ENCODE peak calls at places on chromosomes 7 and 10, in four cellular contexts. L is naive B cell, X is HS-5, D is ureter. B is an unnamed sample.

GRCh38 chr7:2404714-2405119 is 1.3 kb downstream of the CHST12 start:
- DNase-seq in D (no peak), X (no peak), L (peak), B (no peak)

GRCh38 chr7:143391462-143392404 is 10.6 kb downstream of the ZYX start:
- DNase-seq in L (no peak), D (no peak), X (no peak), B (peak)

GRCh38 chr7:120991570-120991969 is 3.1 kb downstream of the CPED1 start:
- DNase-seq in L (no peak), X (peak), D (no peak), B (no peak)

GRCh38 chr7:1848911-1849311 is 178.8 kb downstream of the ELFN1 start:
- DNase-seq in D (no peak), L (no peak), X (no peak), B (no peak)

GRCh38 chr10:72889391-72889831 is 4.1 kb upstream of the OIT3 start:
- DNase-seq in X (no peak), D (no peak), L (no peak), B (no peak)

GRCh38 chr10:5467634-5468255 is 31.6 kb downstream of the CALML5 start:
- DNase-seq in X (no peak), D (no peak), L (no peak), B (no peak)

GRCh38 chr10:5033061-5033770 is 29.6 kb upstream of the AKR1C2 start:
- DNase-seq in L (no peak), D (no peak), X (peak), B (no peak)

GRCh38 chr7:106775552-106775936 is 89.5 kb upstream of the PIK3CG start:
- DNase-seq in L (no peak), X (peak), D (no peak), B (no peak)

GRCh38 chr7:87316097-87316700 is 29.3 kb upstream of the CROT start:
- DNase-seq in L (no peak), X (no peak), D (no peak), B (no peak)

GRCh38 chr10:114017873-114018272 is 25.8 kb upstream of the ADRB1 start:
- DNase-seq in D (no peak), X (no peak), L (no peak), B (no peak)

GRCh38 chr7:147611402-147611801 is 979.2 kb upstream of the C7orf33 start:
- DNase-seq in L (no peak), D (no peak), X (no peak), B (no peak)

GRCh38 chr7:119256001-119256400 is 1017.0 kb upstream of the KCND2 start:
- DNase-seq in X (no peak), D (no peak), L (no peak), B (no peak)

GRCh38 chr10:87503892-87504291 is 801 bp upstream of the MINPP1 start:
- DNase-seq in L (no peak), X (no peak), D (no peak), B (no peak)

GRCh38 chr7:93011351-93012294 is 106.2 kb downstream of the SAMD9 start:
- DNase-seq in X (peak), L (no peak), D (no peak), B (no peak)

GRCh38 chr7:151736403-151736909 is 140.5 kb downstream of the PRKAG2 start:
- DNase-seq in L (no peak), X (peak), D (peak), B (peak)

GRCh38 chr7:146321301-146321700 is 204.7 kb downstream of the CNTNAP2 start:
- DNase-seq in L (no peak), X (no peak), D (no peak), B (no peak)

GRCh38 chr10:110852255-110852896 is 19.4 kb upstream of the PDCD4 start:
- DNase-seq in D (no peak), X (peak), L (no peak), B (no peak)

GRCh38 chr7:46494026-46494425 is 573.0 kb upstream of the IGFBP3 start:
- DNase-seq in X (no peak), L (no peak), D (no peak), B (no peak)

GRCh38 chr7:47611045-47611511 is 29.2 kb upstream of the TNS3 start:
- DNase-seq in L (no peak), D (no peak), X (no peak), B (no peak)

GRCh38 chr7:117600912-117601311 is 121.1 kb downstream of the CFTR start:
- DNase-seq in X (no peak), L (no peak), D (no peak), B (no peak)

GRCh38 chr7:44647981-44648714 is 41.7 kb downstream of the OGDH start:
- DNase-seq in L (no peak), X (no peak), D (no peak), B (peak)

GRCh38 chr10:12730809-12731519 is 270.5 kb downstream of the CCDC3 start:
- DNase-seq in X (no peak), L (no peak), D (no peak), B (no peak)

GRCh38 chr7:101119876-101120275 is 7.0 kb upstream of the SERPINE1 start:
- DNase-seq in X (no peak), L (no peak), D (no peak), B (peak)

GRCh38 chr7:139328375-139328774 is 12.8 kb upstream of the FMC1 start:
- DNase-seq in L (no peak), X (peak), D (no peak), B (no peak)

GRCh38 chr7:151680810-151681209 is 161.1 kb upstream of the RHEB start:
- DNase-seq in D (no peak), L (no peak), X (no peak), B (no peak)

GRCh38 chr10:130233426-130233825 is 97.2 kb downstream of the GLRX3 start:
- DNase-seq in L (no peak), X (no peak), D (no peak), B (peak)

GRCh38 chr10:49625411-49625810 is 11.6 kb downstream of the CHAT start:
- DNase-seq in X (no peak), L (no peak), D (no peak), B (no peak)

GRCh38 chr10:89342219-89342966 is 14.6 kb downstream of the IFIT3 start:
- DNase-seq in L (no peak), X (peak), D (peak), B (no peak)

GRCh38 chr7:27184342-27185012 is 555 bp downstream of the HOXA11 start:
- DNase-seq in L (no peak), D (peak), X (no peak), B (peak)

GRCh38 chr7:27619492-27619891 is 43.2 kb downstream of the HIBADH start:
- DNase-seq in X (no peak), D (no peak), L (no peak), B (no peak)

GRCh38 chr7:47710201-47710935 is 128.5 kb upstream of the TNS3 start:
- DNase-seq in D (no peak), X (no peak), L (no peak), B (no peak)

B was measured in coronary artery.